ENCODE peak calls at places on chromosomes 13 and 19, in eight cellular contexts. L is suprapubic skin, A is IMR-90, Z is fibroblast of lung, M is astrocyte of the cerebellum, S is mucosa of descending colon, O is Peyer's patch, I is lung. Q is an unnamed sample.

GRCh38 chr19:34145741-34146202 is 26.5 kb upstream of the LSM14A start:
- DNase-seq in L (no peak), A (peak), Z (peak), M (peak), S (no peak), O (no peak), I (peak), Q (no peak)

GRCh38 chr13:44471686-44472085 is 98.1 kb downstream of the SERP2 start:
- DNase-seq in L (no peak), A (peak), Z (peak), M (no peak), S (no peak), O (no peak), I (no peak), Q (no peak)

GRCh38 chr19:50814883-50815282 is 8.7 kb downstream of the KLK1 start:
- DNase-seq in L (no peak), A (no peak), Z (no peak), M (no peak), S (no peak), O (no peak), I (no peak), Q (no peak)

GRCh38 chr13:50950808-50951207 is 41.2 kb downstream of the RNASEH2B start:
- DNase-seq in L (no peak), A (no peak), Z (peak), M (no peak), S (no peak), O (no peak), I (no peak), Q (no peak)

GRCh38 chr13:74555291-74556001 is 421.2 kb upstream of the KLF12 start:
- DNase-seq in L (no peak), A (no peak), Z (no peak), M (no peak), S (no peak), O (no peak), I (no peak), Q (no peak)

GRCh38 chr19:14404322-14404721 is 14.8 kb downstream of the DDX39A start:
- DNase-seq in L (no peak), A (no peak), Z (no peak), M (no peak), S (no peak), O (no peak), I (no peak), Q (no peak)

GRCh38 chr13:72959643-72960042 is 99.2 kb upstream of the KLF5 start:
- DNase-seq in L (no peak), A (peak), Z (peak), M (no peak), S (no peak), O (no peak), I (no peak), Q (no peak)

GRCh38 chr19:47186337-47187022 is 44.5 kb downstream of the BBC3 start:
- DNase-seq in L (no peak), A (no peak), Z (peak), M (no peak), S (peak), O (peak), I (no peak), Q (no peak)

GRCh38 chr13:102873653-102874052 is 27.8 kb downstream of the ERCC5 start:
- DNase-seq in L (no peak), A (no peak), Z (peak), M (no peak), S (no peak), O (no peak), I (no peak), Q (no peak)

GRCh38 chr13:59094149-59094548 is 1069.6 kb downstream of the DIAPH3 start:
- DNase-seq in L (no peak), A (peak), Z (peak), M (no peak), S (no peak), O (no peak), I (no peak), Q (no peak)

GRCh38 chr19:45451181-45451849 is 16.5 kb upstream of the FOSB start:
- DNase-seq in L (no peak), A (peak), Z (peak), M (no peak), S (no peak), O (peak), I (peak), Q (no peak)

GRCh38 chr19:12666305-12667048 is at the start of the genes MAN2B1 and WDR83:
- DNase-seq in L (no peak), A (peak), Z (peak), M (peak), S (peak), O (peak), I (peak), Q (no peak)

GRCh38 chr13:39684531-39685137 is 29.2 kb downstream of the COG6 start:
- DNase-seq in L (no peak), A (peak), Z (peak), M (peak), S (no peak), O (no peak), I (no peak), Q (no peak)

GRCh38 chr13:48403151-48403631 is 9.7 kb downstream of the LPAR6 start:
- DNase-seq in L (no peak), A (peak), Z (no peak), M (no peak), S (no peak), O (no peak), I (no peak), Q (no peak)

GRCh38 chr13:48404952-48405351 is 8.0 kb downstream of the LPAR6 start:
- DNase-seq in L (no peak), A (no peak), Z (no peak), M (no peak), S (no peak), O (no peak), I (no peak), Q (no peak)

GRCh38 chr13:48402325-48402962 is 10.5 kb downstream of the LPAR6 start:
- DNase-seq in L (no peak), A (no peak), Z (no peak), M (no peak), S (no peak), O (no peak), I (no peak), Q (no peak)

GRCh38 chr13:48405865-48406264 is 7.0 kb downstream of the LPAR6 start:
- DNase-seq in L (no peak), A (peak), Z (no peak), M (no peak), S (no peak), O (no peak), I (no peak), Q (no peak)

DNA sequence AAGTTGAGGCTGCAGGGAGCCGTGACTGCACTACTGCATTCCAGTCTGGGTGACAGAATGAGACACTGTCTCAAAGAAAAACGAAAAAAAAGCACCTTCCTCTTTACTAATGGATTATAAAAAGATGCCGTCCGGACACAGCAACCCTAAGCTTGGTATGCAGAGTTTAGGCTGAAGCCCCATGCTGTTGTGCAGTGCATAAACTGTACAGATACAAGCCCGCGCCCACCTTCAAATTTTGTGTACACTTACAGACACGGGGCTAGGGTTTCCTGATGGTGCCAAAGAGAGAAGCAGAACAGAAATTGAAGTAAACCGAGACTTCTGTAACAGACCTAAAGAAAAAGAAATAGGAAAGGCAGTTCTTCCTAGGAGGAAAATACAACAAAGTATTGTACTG is 9.0 kb downstream of the LPAR6 start:
- DNase-seq in L (no peak), A (no peak), Z (no peak), M (no peak), S (no peak), O (no peak), I (no peak), Q (no peak)
- H3K4me3 ChIP-seq in L (no peak), A (no peak), Z (no peak), M (no peak), S (no peak), O (no peak), I (no peak), Q (no peak)

GRCh38 chr13:47964863-47965262 is 36.2 kb downstream of the SUCLA2 start:
- DNase-seq in L (no peak), A (no peak), Z (no peak), M (no peak), S (no peak), O (no peak), I (no peak), Q (no peak)
- TF ChIP-seq CTCF in L (no peak), A (no peak), Z (no peak), M (peak), S (no peak), O (no peak), I (no peak), Q (peak)

GRCh38 chr19:18896421-18896841 is 473 bp upstream of the CERS1 start:
- DNase-seq in L (no peak), A (no peak), Z (peak), M (no peak), S (no peak), O (no peak), I (no peak), Q (no peak)
- H3K4me3 ChIP-seq in L (peak), A (no peak), Z (no peak), M (no peak), S (no peak), O (peak), I (no peak), Q (no peak)

DNA sequence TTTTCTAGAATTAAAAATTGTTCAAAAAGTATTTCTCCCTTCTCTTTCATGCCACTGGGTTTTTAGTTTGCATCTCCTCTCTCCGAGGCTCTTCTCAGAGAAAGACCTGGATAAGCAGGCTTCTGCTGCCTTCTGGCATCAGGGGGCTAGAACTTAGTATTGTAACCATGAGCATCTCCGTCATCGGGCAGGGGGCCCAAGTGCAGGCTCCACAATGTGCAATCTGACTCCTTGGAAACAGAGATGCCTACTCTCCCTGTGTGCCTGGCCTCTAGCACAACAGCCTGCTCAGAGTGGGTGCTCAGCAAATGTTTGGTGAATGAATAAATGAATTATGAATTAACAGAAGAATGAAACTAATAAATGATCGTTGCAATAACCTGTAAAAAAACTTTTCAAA is 45.6 kb upstream of the MTIF3 start:
- DNase-seq in L (peak), A (no peak), Z (no peak), M (no peak), S (no peak), O (no peak), I (no peak), Q (no peak)
- TF ChIP-seq CTCF in L (no peak), A (no peak), Z (no peak), M (no peak), S (no peak), O (no peak), I (no peak), Q (no peak)

DNA sequence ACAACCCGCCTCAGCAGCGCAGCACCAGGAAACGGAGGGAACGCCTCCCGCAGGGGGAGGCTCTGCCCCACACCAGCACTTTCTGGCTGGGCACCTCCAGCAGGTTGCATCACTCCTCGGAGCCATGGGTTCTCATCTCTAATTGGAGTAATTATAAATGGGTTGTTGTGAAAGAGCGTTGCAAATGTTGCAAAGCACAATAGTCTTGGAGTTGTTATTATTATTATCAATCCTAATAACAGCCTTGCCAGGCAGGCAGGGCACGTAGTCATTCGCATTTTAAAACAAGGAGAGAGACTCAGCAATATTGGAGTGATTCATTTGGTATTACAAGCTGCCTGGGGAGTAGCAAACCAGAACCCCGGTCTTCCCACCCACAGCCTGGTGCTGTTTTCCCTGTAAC is 108.6 kb upstream of the GJB6 start:
- DNase-seq in L (no peak), A (no peak), Z (peak), M (no peak), S (peak), O (no peak), I (peak), Q (no peak)
- H3K4me3 ChIP-seq in L (no peak), A (no peak), Z (no peak), M (no peak), S (no peak), O (no peak), I (no peak), Q (no peak)

DNA sequence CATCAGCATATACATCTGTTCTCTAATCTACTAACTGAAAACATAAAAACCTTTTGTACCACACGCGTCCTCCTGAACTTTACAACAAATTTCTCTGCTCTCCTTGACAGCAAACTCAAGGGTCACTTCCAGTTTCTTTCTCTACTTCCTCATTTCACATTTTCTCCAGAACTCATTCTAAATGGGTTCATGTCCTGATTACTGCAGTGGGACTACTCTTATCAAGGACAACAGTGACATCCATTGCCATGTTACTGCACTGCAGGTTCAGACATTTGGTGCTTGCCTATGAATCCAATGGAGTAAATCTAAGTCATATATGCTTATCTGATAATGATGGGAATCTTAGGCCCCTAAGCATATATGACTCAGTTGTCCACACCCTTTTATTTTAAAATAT is 35.3 kb downstream of the FPR3 start:
- DNase-seq in L (no peak), A (no peak), Z (no peak), M (no peak), S (no peak), O (no peak), I (no peak), Q (no peak)
- TF ChIP-seq CTCF in L (no peak), A (no peak), Z (no peak), M (no peak), S (no peak), O (no peak), I (peak), Q (no peak)

DNA sequence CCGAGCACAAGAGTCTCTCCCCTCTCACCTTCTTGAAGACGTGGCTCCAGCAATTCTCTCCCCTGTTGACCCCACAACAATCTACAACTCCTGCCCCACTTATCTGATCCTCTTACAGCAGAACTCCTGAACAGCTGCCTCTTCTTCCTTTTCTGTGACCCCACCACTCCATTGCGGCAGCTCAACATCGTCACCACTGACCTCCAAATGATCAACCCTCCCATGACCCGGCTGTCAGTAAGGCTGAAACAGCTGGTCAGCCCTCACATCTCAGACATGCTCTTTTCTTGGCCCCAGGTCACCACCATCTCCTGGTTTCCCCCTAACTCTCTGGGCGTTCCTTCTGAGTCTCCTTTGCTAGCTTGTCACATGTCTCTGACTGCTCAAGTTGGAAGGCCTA is 1.8 kb downstream of the EXOSC5 start:
- DNase-seq in L (no peak), A (no peak), Z (no peak), M (no peak), S (no peak), O (no peak), I (no peak), Q (no peak)
- H3K4me3 ChIP-seq in L (no peak), A (no peak), Z (no peak), M (no peak), S (no peak), O (no peak), I (no peak), Q (no peak)

GRCh38 chr13:88887045-88887662 is 1216.0 kb downstream of the SLITRK5 start:
- DNase-seq in L (no peak), A (no peak), Z (no peak), M (no peak), S (no peak), O (no peak), I (no peak), Q (no peak)
- TF ChIP-seq CTCF in L (no peak), A (no peak), Z (no peak), M (no peak), S (no peak), O (no peak), I (no peak), Q (no peak)

DNA sequence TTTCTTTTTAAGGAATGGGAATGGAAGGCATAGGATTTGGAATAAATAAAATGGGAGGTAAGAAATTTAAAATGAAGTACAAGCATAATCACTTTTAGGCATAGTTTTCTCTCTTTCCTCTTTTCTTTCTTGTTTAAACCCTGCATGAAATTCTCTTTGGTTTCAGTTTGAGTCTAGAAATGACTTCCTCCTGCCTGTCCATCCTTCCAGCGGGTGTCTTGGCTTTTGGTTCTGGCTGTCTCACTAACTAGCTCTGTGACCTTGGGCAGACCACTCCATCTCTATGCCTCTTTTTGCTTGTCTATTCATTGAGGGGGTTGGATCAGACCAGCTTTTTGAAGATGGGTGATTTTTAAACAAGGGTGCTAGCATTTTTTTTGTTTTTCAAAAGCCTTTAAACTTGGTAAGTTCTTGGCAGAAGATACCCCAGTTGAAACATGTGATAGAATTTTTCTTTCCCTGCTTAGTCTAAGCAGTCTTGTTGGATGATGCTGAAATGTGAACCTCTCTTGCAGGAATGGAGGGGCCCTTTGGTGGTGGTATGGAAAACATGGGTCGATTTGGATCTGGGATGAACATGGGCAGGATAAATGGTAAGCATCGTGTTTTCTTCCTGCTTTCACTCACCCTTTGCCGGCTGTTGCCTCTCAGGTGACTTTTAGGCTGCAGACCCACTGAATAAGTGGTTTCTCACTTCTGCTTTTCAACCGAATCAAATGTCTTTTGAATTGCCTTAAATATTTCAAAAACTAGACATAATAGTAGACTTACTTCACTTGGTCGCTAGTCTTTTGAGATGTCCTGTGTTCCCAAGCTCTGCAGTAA is 28.6 kb downstream of the PRAM1 start:
- DNase-seq in L (no peak), A (no peak), Z (no peak), M (no peak), S (no peak), O (no peak), I (no peak), Q (no peak)
- H3K4me3 ChIP-seq in L (no peak), A (no peak), Z (no peak), M (no peak), S (no peak), O (no peak), I (no peak), Q (no peak)

GRCh38 chr19:2952953-2953481 is 8.2 kb upstream of the ZNF77 start:
- DNase-seq in L (no peak), A (no peak), Z (peak), M (no peak), S (peak), O (peak), I (peak), Q (no peak)
- TF ChIP-seq CTCF in L (no peak), A (no peak), Z (no peak), M (no peak), S (no peak), O (no peak), I (no peak), Q (peak)